ENCODE peak calls at places on chromosome 4, in ten cellular contexts. O is ACHN; R is RWPE1; T is stimulated activated CD8-positive, alpha-beta memory T cell treated with anti-CD3 and anti-CD28 coated beads, Interleukin-15, amount 100 ng/mL, for 24 hours; P is HEK293T; B is HCEC 1CT; M is T follicular helper cell; L is T-helper 9 cell; Y is spleen; G is NCI-H2081. D is an unnamed sample.

GRCh38 chr4:74755486-74755885 is 38.8 kb downstream of the BTC start:
- DNase-seq in T (no peak), R (no peak), L (no peak), M (no peak), B (no peak), P (no peak), O (no peak), G (no peak), Y (no peak), D (no peak)

GRCh38 chr4:24736066-24736465 is 59.3 kb upstream of the SOD3 start:
- DNase-seq in M (no peak), L (no peak), P (no peak), T (no peak), R (no peak), G (no peak), Y (no peak), O (peak; percentile 11), B (no peak), D (no peak)

GRCh38 chr4:100736651-100737450 is 219.0 kb upstream of the EMCN start:
- DNase-seq in P (no peak), T (no peak), O (no peak), L (no peak), G (no peak), R (peak; percentile 36), B (peak; percentile 72), M (no peak), Y (no peak), D (no peak)

GRCh38 chr4:183987987-183988392 is 82.9 kb downstream of the STOX2 start:
- DNase-seq in Y (no peak), P (peak; percentile 28), M (no peak), R (peak; percentile 72), T (no peak), O (peak; percentile 86), L (no peak), B (peak; percentile 17), G (peak; percentile 5), D (no peak)

GRCh38 chr4:99395595-99396364 is 39.4 kb downstream of the ADH7 start:
- DNase-seq in Y (no peak), B (peak; percentile 2), R (no peak), O (peak; percentile 9), G (no peak), M (no peak), T (no peak), P (no peak), L (no peak), D (no peak)

GRCh38 chr4:8391972-8392371 is 48.6 kb downstream of the ACOX3 start:
- DNase-seq in B (peak; percentile 70), T (no peak), M (no peak), G (peak; percentile 50), Y (no peak), O (peak; percentile 8), R (no peak), P (no peak), L (no peak), D (no peak)

GRCh38 chr4:8685831-8686230 is 93.3 kb downstream of the CPZ start:
- DNase-seq in M (no peak), B (no peak), Y (peak; percentile 50), R (no peak), P (no peak), L (no peak), G (no peak), O (no peak), T (no peak), D (no peak)

GRCh38 chr4:67131224-67131623 is 414.1 kb downstream of the CENPC start:
- DNase-seq in T (no peak), P (no peak), B (no peak), R (no peak), G (no peak), M (no peak), Y (no peak), O (no peak), L (no peak), D (no peak)

GRCh38 chr4:102612824-102613366 is 111.7 kb downstream of the NFKB1 start:
- DNase-seq in B (no peak), Y (no peak), R (peak; percentile 47), M (peak; percentile 30), O (no peak), T (no peak), G (no peak), L (no peak), P (no peak), D (no peak)

GRCh38 chr4:51831133-51831532 is 11.8 kb upstream of the DCUN1D4 start:
- DNase-seq in Y (peak; percentile 80), T (no peak), M (peak; percentile 46), R (peak; percentile 31), P (peak; percentile 38), G (peak; percentile 32), L (peak; percentile 46), O (peak; percentile 54), B (no peak), D (peak; percentile 48)

GRCh38 chr4:102527695-102528094 is 26.5 kb downstream of the NFKB1 start:
- DNase-seq in M (no peak), T (no peak), R (no peak), O (no peak), Y (no peak), L (no peak), B (no peak), P (no peak), G (no peak), D (no peak)

GRCh38 chr4:174198396-174199179 is 84.9 kb downstream of the FBXO8 start:
- DNase-seq in L (no peak), T (no peak), P (peak; percentile 28), O (no peak), R (peak; percentile 68), G (peak; percentile 39), B (peak; percentile 86), M (no peak), Y (no peak), D (no peak)

GRCh38 chr4:55781809-55782208 is 37.8 kb upstream of the EXOC1L start:
- DNase-seq in G (peak; percentile 22), P (no peak), L (no peak), Y (no peak), O (no peak), M (no peak), R (no peak), T (no peak), B (no peak), D (no peak)

GRCh38 chr4:146107587-146107986 is 67.9 kb upstream of the LSM6 start:
- DNase-seq in L (no peak), T (no peak), R (no peak), Y (no peak), O (no peak), M (no peak), G (no peak), P (no peak), B (no peak), D (no peak)

GRCh38 chr4:73897380-73898136 is 28.4 kb downstream of the CXCL1 start:
- DNase-seq in R (no peak), P (no peak), Y (no peak), B (peak; percentile 37), T (no peak), M (no peak), O (no peak), G (no peak), L (no peak), D (no peak)

GRCh38 chr4:10281996-10282395 is 165.4 kb upstream of the WDR1 start:
- DNase-seq in P (no peak), O (no peak), G (no peak), R (peak; percentile 24), T (no peak), B (no peak), Y (no peak), M (no peak), L (no peak), D (no peak)

GRCh38 chr4:184684491-184685189 is 35.1 kb downstream of the PRIMPOL start:
- DNase-seq in G (no peak), T (no peak), Y (no peak), M (no peak), O (no peak), R (no peak), P (no peak), L (no peak), B (no peak), D (no peak)

GRCh38 chr4:103994059-103994458 is 274.3 kb upstream of the TACR3 start:
- DNase-seq in G (peak; percentile 32), P (no peak), B (peak; percentile 32), T (no peak), O (peak; percentile 13), Y (no peak), R (no peak), M (no peak), L (no peak), D (no peak)

GRCh38 chr4:65921180-65921579 is 250.9 kb upstream of the EPHA5 start:
- DNase-seq in P (no peak), O (no peak), L (no peak), R (no peak), G (no peak), M (no peak), B (no peak), T (no peak), Y (no peak), D (no peak)

GRCh38 chr4:153034681-153035080 is 98.6 kb downstream of the FHDC1 start:
- DNase-seq in T (no peak), M (no peak), P (no peak), Y (no peak), L (no peak), G (no peak), R (no peak), O (no peak), B (no peak), D (no peak)

GRCh38 chr4:52199574-52200338 is 148.7 kb downstream of the SPATA18 start:
- DNase-seq in M (no peak), R (peak; percentile 75), T (no peak), O (peak; percentile 6), Y (no peak), G (no peak), P (no peak), L (no peak), B (peak; percentile 37), D (no peak)

GRCh38 chr4:159983080-159983479 is 880.2 kb downstream of the RAPGEF2 start:
- DNase-seq in Y (no peak), P (no peak), L (no peak), G (no peak), M (no peak), R (no peak), B (no peak), T (no peak), O (no peak), D (no peak)

GRCh38 chr4:113146876-113147358 is 97.5 kb downstream of the ANK2 start:
- DNase-seq in O (peak; percentile 40), G (no peak), B (no peak), L (no peak), M (no peak), T (no peak), Y (no peak), R (no peak), P (no peak), D (no peak)

GRCh38 chr4:119493419-119493818 is 135.2 kb downstream of the PDE5A start:
- DNase-seq in P (no peak), B (no peak), O (peak; percentile 33), L (no peak), M (no peak), T (no peak), Y (no peak), R (no peak), G (no peak), D (no peak)

GRCh38 chr4:42104521-42104920 is 47.9 kb downstream of the BEND4 start:
- DNase-seq in O (no peak), B (peak; percentile 52), T (no peak), Y (no peak), G (no peak), M (no peak), R (peak; percentile 15), L (no peak), P (no peak), D (no peak)

GRCh38 chr4:127604949-127605709 is 27.6 kb upstream of the INTU start:
- DNase-seq in Y (no peak), O (peak; percentile 45), T (no peak), B (peak; percentile 28), G (peak; percentile 80), P (no peak), M (no peak), L (no peak), R (peak; percentile 28), D (no peak)

GRCh38 chr4:95835672-95836071 is 4.2 kb upstream of the PDHA2 start:
- DNase-seq in O (peak; percentile 37), B (no peak), Y (no peak), P (peak; percentile 33), M (no peak), T (no peak), R (no peak), G (no peak), L (no peak), D (no peak)

GRCh38 chr4:6372649-6373525 is 99.5 kb downstream of the PPP2R2C start:
- DNase-seq in B (peak; percentile 13), R (peak; percentile 65), G (peak; percentile 42), T (no peak), M (no peak), Y (no peak), O (peak; percentile 32), P (peak; percentile 72), L (no peak), D (no peak)

D was measured in activated effector memory CD4-positive, alpha-beta T cell treated with Interleukin-2 at 50 U/mL for 16 hours.